ENCODE peak calls at places on chromosome 13, in nine cellular contexts. J is CD8-positive, alpha-beta T cell; R is GM06990; A is EL; X is activated CD4-positive, alpha-beta T cell treated with anti-CD3 and anti-CD28 coated beads for 24 hours; F is CMK; K is stimulated activated CD8-positive, alpha-beta memory T cell treated with anti-CD3 and anti-CD28 coated beads, Interleukin-4, amount 100 ng/mL, for 4 hours; L is suprapubic skin; G is DMS153. W is an unnamed sample.

GRCh38 chr13:48151343-48151742 is 56.4 kb upstream of the MED4 start:
- DNase-seq in J (no peak), G (no peak), F (no peak), X (no peak), L (no peak), A (no peak), R (no peak), K (no peak), W (no peak)

GRCh38 chr13:68588623-68589022 is 1358.5 kb upstream of the PCDH9 start:
- DNase-seq in G (no peak), L (no peak), F (no peak), R (no peak), A (no peak), J (no peak), K (no peak), X (no peak), W (no peak)

GRCh38 chr13:40562975-40563349 is 103.5 kb downstream of the FOXO1 start:
- DNase-seq in G (no peak), F (no peak), R (peak), L (no peak), X (no peak), J (no peak), A (peak), K (no peak), W (no peak)

GRCh38 chr13:38705351-38705750 is 18.5 kb downstream of the FREM2 start:
- DNase-seq in A (no peak), J (no peak), G (no peak), L (no peak), K (no peak), R (no peak), X (no peak), F (no peak), W (no peak)

GRCh38 chr13:106418556-106418955 is 116.9 kb downstream of the EFNB2 start:
- DNase-seq in K (no peak), A (peak), G (no peak), X (no peak), L (no peak), F (no peak), R (no peak), J (no peak), W (no peak)

GRCh38 chr13:37058801-37059135 is 720 bp downstream of the SUPT20H start:
- DNase-seq in R (no peak), X (no peak), J (peak), G (peak), F (no peak), L (no peak), A (no peak), K (no peak), W (peak)

GRCh38 chr13:32783067-32783466 is 196.8 kb downstream of the PDS5B start:
- DNase-seq in F (no peak), K (no peak), A (peak), X (no peak), G (no peak), J (no peak), R (no peak), L (no peak), W (no peak)

GRCh38 chr13:52827839-52828238 is 20.6 kb downstream of the PCDH8 start:
- DNase-seq in L (no peak), K (no peak), X (no peak), G (no peak), R (no peak), A (no peak), F (no peak), J (no peak), W (no peak)

GRCh38 chr13:77717508-77717907 is 20.0 kb downstream of the SLAIN1 start:
- DNase-seq in R (no peak), X (no peak), A (no peak), K (no peak), L (no peak), G (no peak), J (no peak), F (no peak), W (no peak)

GRCh38 chr13:22076658-22077057 is 405.8 kb downstream of the FGF9 start:
- DNase-seq in J (no peak), G (peak), F (no peak), R (no peak), A (no peak), K (no peak), L (no peak), X (no peak), W (no peak)

GRCh38 chr13:87355451-87355850 is 315.7 kb upstream of the SLITRK5 start:
- DNase-seq in F (no peak), J (no peak), K (no peak), X (no peak), G (no peak), L (no peak), R (no peak), A (no peak), W (no peak)

W was measured in HuH-7.